ENCODE peak calls at places on chromosomes 2 and 18, in six cellular contexts. Z is nucleus accumbens; B is NCI-H1105 treated with DMSO at 0.1 percent for 48 hours; V is natural killer cell treated with Interleukin-12 subunit alpha and Interleukin-12 subunit beta and Interleukin-15 and Interleukin-18, amount 100 ng/mL, for 72 hours; D is CD4-positive, CD25-positive, alpha-beta regulatory T cell; I is stimulated activated CD4-positive, alpha-beta T cell treated with anti-CD3 and anti-CD28 coated beads, Interleukin-15, amount 100 ng/mL, for 1 hour. P is an unnamed sample.

GRCh38 chr18:54671291-54671881 is 80.3 kb downstream of the DYNAP start:
- DNase-seq in I (no peak), D (peak), B (peak), Z (no peak), V (no peak), P (no peak)

GRCh38 chr2:106789185-106789584 is 96.8 kb downstream of the ST6GAL2 start:
- DNase-seq in Z (no peak), B (no peak), I (no peak), V (no peak), D (no peak), P (peak)

GRCh38 chr2:3267549-3267867 is 110.1 kb downstream of the EIPR1 start:
- DNase-seq in I (no peak), V (no peak), B (no peak), Z (no peak), D (no peak), P (no peak)

GRCh38 chr18:21110667-21111350 is 804 bp downstream of the ROCK1 start:
- DNase-seq in B (peak), D (peak), I (peak), Z (no peak), V (peak), P (peak)

GRCh38 chr2:170254293-170254732 is 76.4 kb downstream of the MYO3B start:
- DNase-seq in I (no peak), V (no peak), Z (no peak), B (no peak), D (no peak), P (no peak)

GRCh38 chr2:28188436-28188835 is 204.2 kb upstream of the FOSL2 start:
- DNase-seq in V (no peak), B (no peak), I (no peak), Z (no peak), D (no peak), P (no peak)

GRCh38 chr2:102070058-102070642 is 72.4 kb upstream of the IL1R1 start:
- DNase-seq in Z (no peak), V (no peak), D (no peak), I (no peak), B (no peak), P (peak)

GRCh38 chr2:98503481-98504096 is 58.9 kb downstream of the INPP4A start:
- DNase-seq in B (no peak), D (no peak), Z (no peak), V (no peak), I (no peak), P (no peak)

GRCh38 chr2:239164281-239164871 is 236.4 kb downstream of the HDAC4 start:
- DNase-seq in I (no peak), B (no peak), Z (no peak), D (no peak), V (no peak), P (no peak)

GRCh38 chr2:41576423-41576822 is 471.4 kb upstream of the PKDCC start:
- DNase-seq in Z (no peak), V (no peak), D (no peak), B (no peak), I (no peak), P (no peak)

GRCh38 chr2:174636979-174637378 is 39.4 kb upstream of the WIPF1 start:
- DNase-seq in D (no peak), V (no peak), B (no peak), I (no peak), Z (no peak), P (no peak)

GRCh38 chr18:75241705-75242104 is 31.1 kb downstream of the TSHZ1 start:
- DNase-seq in Z (no peak), V (no peak), B (no peak), I (no peak), D (no peak), P (no peak)

GRCh38 chr2:162537651-162538050 is 193.7 kb downstream of the GCA start:
- DNase-seq in B (no peak), D (no peak), I (no peak), Z (no peak), V (no peak), P (no peak)

GRCh38 chr18:25133879-25134278 is 218.1 kb downstream of the ZNF521 start:
- DNase-seq in B (no peak), V (no peak), I (no peak), Z (no peak), D (no peak), P (no peak)

GRCh38 chr2:73112026-73112912 is 479 bp downstream of the RAB11FIP5 start:
- DNase-seq in D (peak), B (peak), I (peak), V (no peak), Z (no peak), P (peak)

P was measured in MG63.